ENCODE peak calls at places on chromosomes 7 and 10, in four cellular contexts. J, M, E and N are unnamed samples.

GRCh38 chr10:12235796-12236195 is 39.8 kb downstream of the CDC123 start:
- DNase-seq in E (no peak), J (peak; percentile 8), M (no peak), N (no peak)

GRCh38 chr7:44914992-44915607 is 29.8 kb upstream of the PURB start:
- DNase-seq in J (no peak), M (peak; percentile 5), E (peak; percentile 56), N (no peak)

GRCh38 chr7:67341153-67341768 is 344.6 kb downstream of the TYW1 start:
- DNase-seq in J (no peak), E (no peak), M (no peak), N (no peak)

GRCh38 chr7:157544980-157545680 is 208.3 kb downstream of the DNAJB6 start:
- DNase-seq in J (no peak), E (no peak), M (no peak), N (no peak)

GRCh38 chr7:153832160-153832559 is 220.0 kb upstream of the DPP6 start:
- DNase-seq in E (no peak), M (no peak), J (no peak), N (no peak)

GRCh38 chr10:14583252-14583651 is 191.4 kb downstream of the FAM107B start:
- DNase-seq in M (peak; percentile 80), E (peak; percentile 59), J (no peak), N (no peak)

GRCh38 chr10:70130878-70131559 is 1.6 kb downstream of the AIFM2 start:
- DNase-seq in J (no peak), M (no peak), E (no peak), N (no peak)

GRCh38 chr10:44045020-44045419 is 339.9 kb downstream of the CXCL12 start:
- DNase-seq in M (no peak), E (no peak), J (no peak), N (no peak)

GRCh38 chr7:47720141-47720906 is 138.4 kb upstream of the TNS3 start:
- DNase-seq in M (no peak), E (no peak), J (peak; percentile 69), N (no peak)

GRCh38 chr7:157426463-157427301 is 89.9 kb downstream of the DNAJB6 start:
- DNase-seq in E (no peak), J (no peak), M (no peak), N (no peak)

GRCh38 chr7:148963583-148964509 is 64.5 kb downstream of the PDIA4 start:
- DNase-seq in J (no peak), E (no peak), M (no peak), N (no peak)

GRCh38 chr7:98284335-98285036 is 3.0 kb downstream of the BRI3 start:
- DNase-seq in E (no peak), J (no peak), M (no peak), N (peak; percentile 43)

GRCh38 chr7:85172530-85172941 is 14.3 kb downstream of the SEMA3D start:
- DNase-seq in M (no peak), E (no peak), J (peak; percentile 69), N (no peak)

GRCh38 chr7:5997210-5997808 is 11.5 kb downstream of the PMS2 start:
- DNase-seq in E (no peak), J (peak; percentile 32), M (peak; percentile 26), N (no peak)

GRCh38 chr10:88647216-88647615 is 17.0 kb upstream of the LIPF start:
- DNase-seq in E (no peak), J (no peak), M (no peak), N (no peak)

GRCh38 chr10:70537398-70538194 is 59.0 kb downstream of the PALD1 start:
- DNase-seq in J (no peak), E (peak; percentile 40), M (no peak), N (peak; percentile 83)

GRCh38 chr10:94626476-94626875 is 57.1 kb upstream of the CYP2C18 start:
- DNase-seq in J (no peak), E (no peak), M (no peak), N (no peak)

GRCh38 chr7:106767073-106767472 is 98.0 kb upstream of the PIK3CG start:
- DNase-seq in M (no peak), J (no peak), E (no peak), N (no peak)

GRCh38 chr10:63115732-63116383 is 17.3 kb upstream of the NRBF2 start:
- DNase-seq in J (no peak), E (no peak), M (no peak), N (no peak)